ENCODE peak calls at places on chromosomes 2 and 18, in five cellular contexts. C, L, W, P and U are unnamed samples.

GRCh38 chr18:58541789-58542425 is 87.0 kb downstream of the ALPK2 start:
- DNase-seq in L (peak), P (no peak), W (no peak), C (peak), U (no peak)

GRCh38 chr2:147789720-147790119 is 55.1 kb upstream of the ACVR2A start:
- DNase-seq in C (no peak), W (no peak), P (no peak), L (peak), U (no peak)

GRCh38 chr2:10120938-10121574 is 1.5 kb upstream of the RRM2 start:
- DNase-seq in W (no peak), C (no peak), P (peak), L (peak), U (no peak)

GRCh38 chr2:170761572-170761971 is 8.6 kb upstream of the ERICH2 start:
- DNase-seq in C (no peak), W (no peak), P (no peak), L (no peak), U (no peak)

GRCh38 chr2:152369176-152369860 is 34.3 kb downstream of the FMNL2 start:
- DNase-seq in L (peak), C (no peak), W (no peak), P (no peak), U (no peak)

GRCh38 chr2:8328189-8328588 is 353.7 kb upstream of the ID2 start:
- DNase-seq in C (no peak), W (no peak), L (no peak), P (no peak), U (no peak)

GRCh38 chr18:58590231-58590630 is 38.7 kb downstream of the ALPK2 start:
- DNase-seq in W (no peak), C (no peak), P (no peak), L (peak), U (no peak)

GRCh38 chr2:237896941-237897340 is 37.5 kb downstream of the RAMP1 start:
- DNase-seq in W (no peak), L (no peak), P (no peak), C (no peak), U (no peak)

GRCh38 chr18:35131387-35132283 is 90.4 kb downstream of the MAPRE2 start:
- DNase-seq in W (no peak), L (peak), P (no peak), C (no peak), U (no peak)

GRCh38 chr18:10354241-10354811 is 100.1 kb upstream of the APCDD1 start:
- DNase-seq in C (no peak), L (peak), W (no peak), P (no peak), U (no peak)

DNA sequence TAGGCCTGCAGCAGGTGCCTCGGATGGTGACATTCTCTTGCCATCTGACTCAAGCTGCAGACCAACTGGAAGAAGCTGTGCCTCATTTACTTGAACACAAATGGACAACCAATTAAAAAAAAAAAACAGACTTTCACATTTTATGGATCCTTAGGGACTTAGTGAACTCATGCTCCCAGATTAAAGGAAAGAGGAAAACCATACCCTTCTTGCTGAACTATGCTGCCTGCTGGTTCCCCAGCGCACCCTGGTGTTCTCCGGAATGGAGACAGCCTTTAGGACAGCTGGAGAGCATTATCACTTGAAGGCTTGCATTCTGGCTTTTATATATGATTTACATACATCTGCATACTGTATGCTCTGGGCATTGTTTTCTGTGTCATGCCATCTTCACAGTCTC is 370.7 kb downstream of the SLC4A3 start:
- DNase-seq in L (no peak), W (no peak), C (no peak), P (no peak), U (no peak)
- TF ChIP-seq CTCF in L (no peak), W (no peak), C (no peak), P (no peak), U (no peak)

DNA sequence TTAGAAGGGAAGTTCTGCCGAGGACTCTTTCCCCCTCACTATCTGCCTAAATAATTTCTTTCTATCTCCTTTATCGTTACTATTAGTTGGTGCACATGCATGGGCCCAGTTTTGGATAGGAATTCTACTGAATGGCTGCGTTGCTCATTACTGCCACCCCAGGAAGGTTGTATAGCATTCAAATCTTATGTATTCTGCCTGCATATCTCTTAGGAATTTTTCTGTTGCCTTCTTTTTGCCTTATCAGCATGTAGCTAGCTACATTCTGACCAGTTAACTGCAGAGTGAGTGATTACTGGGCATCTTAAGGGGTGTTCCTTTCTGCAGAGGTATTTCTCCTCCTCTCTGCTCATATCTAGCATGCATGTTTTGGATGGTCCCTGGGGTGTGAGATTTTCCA is 239.6 kb downstream of the TDRD15 start:
- DNase-seq in W (no peak), C (no peak), L (no peak), P (no peak), U (no peak)
- TF ChIP-seq CTCF in W (no peak), C (no peak), L (no peak), P (no peak), U (no peak)

DNA sequence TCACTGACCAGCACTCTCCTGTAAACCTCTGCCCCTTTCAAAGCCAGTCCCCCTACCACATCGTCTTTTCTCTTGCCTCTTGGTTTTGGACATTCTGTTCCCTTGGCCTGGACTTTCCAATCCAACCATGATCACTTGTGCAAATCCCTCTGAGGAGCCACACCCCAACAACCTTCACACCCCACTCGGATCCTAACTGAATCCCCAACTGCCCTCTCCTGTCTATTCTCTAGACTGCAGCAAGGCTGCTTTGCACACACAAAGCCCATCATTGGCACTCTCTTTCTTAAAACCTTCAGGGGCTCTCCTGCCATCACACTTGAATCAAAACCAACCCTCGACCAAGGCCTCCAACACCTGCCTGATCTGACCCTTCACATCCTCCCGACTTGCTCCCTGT is 352.1 kb upstream of the PKDCC start:
- DNase-seq in C (no peak), W (no peak), P (no peak), L (no peak), U (no peak)
- TF ChIP-seq CTCF in C (no peak), W (no peak), P (no peak), L (no peak), U (no peak)

GRCh38 chr2:136980303-136980702 is 215.0 kb downstream of the THSD7B start:
- DNase-seq in C (no peak), P (no peak), W (no peak), L (no peak), U (no peak)
- TF ChIP-seq CTCF in C (no peak), P (no peak), W (no peak), L (no peak), U (no peak)